ENCODE peak calls at places on chromosomes 11 and 22, in five cellular contexts. L, U, Q, B and P are unnamed samples.
A peak's percentile ranks its signal among the peaks of the same experiment; 100 is the strongest.

GRCh38 chr11:3808846-3809623 is 675 bp downstream of the PGAP2 start:
- DNase-seq in U (no peak), B (peak; percentile 61), L (no peak), Q (no peak), P (no peak)

GRCh38 chr22:25085930-25086901 is 113.4 kb upstream of the CRYBB3 start:
- DNase-seq in L (no peak), Q (no peak), B (no peak), U (no peak), P (no peak)

GRCh38 chr11:45092901-45093760 is 53.3 kb upstream of the PRDM11 start:
- DNase-seq in L (no peak), Q (no peak), B (no peak), U (no peak), P (no peak)

GRCh38 chr11:14073821-14074529 is 111.5 kb downstream of the SPON1 start:
- DNase-seq in B (peak; percentile 93), U (no peak), L (no peak), Q (no peak), P (no peak)

GRCh38 chr11:120219157-120219934 is 8.5 kb downstream of the OAF start:
- DNase-seq in Q (peak; percentile 64), L (no peak), B (no peak), U (no peak), P (no peak)

GRCh38 chr11:120139316-120140069 is 1.6 kb upstream of the TRIM29 start:
- DNase-seq in B (no peak), U (no peak), Q (peak; percentile 74), L (no peak), P (no peak)

GRCh38 chr11:65438257-65439151 is 15.9 kb downstream of the NEAT1 start:
- DNase-seq in Q (no peak), B (peak; percentile 65), U (no peak), L (no peak), P (no peak)

GRCh38 chr11:44634401-44635281 is 69.2 kb downstream of the CD82 start:
- DNase-seq in U (no peak), L (no peak), B (no peak), Q (no peak), P (peak; percentile 63)

GRCh38 chr11:36738292-36738861 is 140.3 kb upstream of the RAG2 start:
- DNase-seq in B (no peak), L (no peak), U (no peak), Q (no peak), P (no peak)

GRCh38 chr11:76655466-76656086 is 15.0 kb downstream of the LRRC32 start:
- DNase-seq in U (no peak), L (no peak), Q (peak; percentile 80), B (no peak), P (no peak)

GRCh38 chr11:73295996-73296318 is 12.1 kb upstream of the ARHGEF17 start:
- DNase-seq in L (no peak), B (no peak), U (no peak), Q (no peak), P (no peak)